ENCODE peak calls at places on chromosome 21, in ten cellular contexts. J is transverse colon, U is cardiac muscle cell, S is astrocyte of the spinal cord, R is Caco-2, C is AG10803, X is GM12865, G is tibial nerve, K is colonic mucosa, L is cardiac fibroblast. E is an unnamed sample.
A peak's percentile ranks its signal among the peaks of the same experiment; 100 is the strongest.

GRCh38 chr21:43311303-43311817 is 115.6 kb downstream of the SIK1 start:
- DNase-seq in S (no peak), X (no peak), K (peak; percentile 82), J (peak; percentile 80), U (no peak), R (peak; percentile 79), L (no peak), C (no peak), G (no peak), E (no peak)

GRCh38 chr21:46124926-46125845 is 27.3 kb downstream of the COL6A2 start:
- DNase-seq in X (no peak), L (no peak), G (peak; percentile 12), J (peak; percentile 6), K (no peak), U (no peak), C (no peak), S (no peak), R (no peak), E (peak; percentile 39)

GRCh38 chr21:36504067-36505058 is 24.4 kb upstream of the CLDN14 start:
- DNase-seq in S (peak; percentile 60), C (peak; percentile 58), K (peak; percentile 48), U (peak; percentile 68), J (peak; percentile 18), L (peak; percentile 81), X (peak; percentile 78), G (no peak), R (peak; percentile 41), E (no peak)

GRCh38 chr21:23861908-23862504 is 1745.3 kb downstream of the MRPL39 start:
- DNase-seq in S (no peak), C (no peak), K (no peak), R (no peak), J (no peak), G (no peak), L (no peak), X (no peak), U (no peak), E (no peak)

GRCh38 chr21:45923146-45923545 is 58.4 kb upstream of the COL6A1 start:
- DNase-seq in G (peak; percentile 59), U (peak; percentile 83), K (peak; percentile 47), S (peak; percentile 82), R (peak; percentile 9), J (peak; percentile 46), L (peak; percentile 83), X (no peak), C (peak; percentile 77), E (no peak)

GRCh38 chr21:42193131-42193671 is 25.7 kb upstream of the ABCG1 start:
- DNase-seq in C (no peak), G (no peak), J (no peak), X (no peak), R (no peak), L (peak; percentile 82), K (peak; percentile 17), U (peak; percentile 40), S (peak; percentile 69), E (no peak)

GRCh38 chr21:43304621-43305335 is 122.2 kb downstream of the SIK1 start:
- DNase-seq in R (no peak), X (no peak), L (no peak), C (no peak), G (no peak), J (no peak), K (no peak), S (no peak), U (no peak), E (no peak)

GRCh38 chr21:36691539-36692124 is 7.3 kb upstream of the SIM2 start:
- DNase-seq in X (no peak), R (no peak), L (no peak), K (no peak), C (no peak), S (no peak), U (no peak), J (no peak), G (no peak), E (no peak)

GRCh38 chr21:38820471-38821239 is 14.9 kb downstream of the ETS2 start:
- DNase-seq in X (no peak), L (no peak), C (peak; percentile 32), R (no peak), U (no peak), K (peak; percentile 56), G (no peak), J (peak; percentile 75), S (no peak), E (peak; percentile 92)

GRCh38 chr21:46627726-46628125 is 7.7 kb upstream of the PRMT2 start:
- DNase-seq in U (no peak), C (no peak), X (no peak), R (no peak), L (no peak), G (no peak), J (no peak), K (no peak), S (no peak), E (no peak)

GRCh38 chr21:42694751-42695150 is 41.3 kb downstream of the PDE9A start:
- DNase-seq in L (no peak), U (no peak), R (no peak), S (no peak), J (no peak), G (no peak), X (no peak), C (no peak), K (no peak), E (no peak)

GRCh38 chr21:40208960-40209359 is 341.7 kb downstream of the PCP4 start:
- DNase-seq in R (no peak), C (no peak), J (no peak), X (no peak), S (no peak), K (no peak), U (no peak), L (no peak), G (no peak), E (no peak)

GRCh38 chr21:29145354-29145782 is 14.9 kb downstream of the MAP3K7CL start:
- DNase-seq in C (peak; percentile 89), S (peak; percentile 92), K (no peak), R (no peak), X (no peak), J (no peak), U (peak; percentile 89), G (no peak), L (peak; percentile 96), E (no peak)

GRCh38 chr21:33884361-33885157 is 31.0 kb downstream of the ATP5PO start:
- DNase-seq in L (peak; percentile 6), K (no peak), C (peak; percentile 96), S (peak; percentile 47), J (no peak), R (no peak), G (no peak), U (peak; percentile 56), X (no peak), E (no peak)

GRCh38 chr21:40120944-40121575 is 253.8 kb downstream of the PCP4 start:
- DNase-seq in C (peak; percentile 8), S (peak; percentile 33), L (peak; percentile 31), K (no peak), R (peak; percentile 14), X (no peak), J (no peak), G (no peak), U (peak; percentile 4), E (no peak)

GRCh38 chr21:14678987-14679574 is 133.0 kb upstream of the SAMSN1 start:
- DNase-seq in X (no peak), G (no peak), C (no peak), S (no peak), J (peak; percentile 43), K (peak; percentile 68), R (no peak), L (no peak), U (no peak), E (no peak)

GRCh38 chr21:27681038-27681437 is 714.1 kb upstream of the ADAMTS5 start:
- DNase-seq in U (no peak), R (no peak), S (no peak), X (no peak), K (no peak), L (peak; percentile 63), J (no peak), C (peak; percentile 57), G (no peak), E (no peak)

GRCh38 chr21:42524341-42525227 is 10.9 kb downstream of the SLC37A1 start:
- DNase-seq in R (no peak), K (peak; percentile 79), U (no peak), C (peak; percentile 54), J (peak; percentile 81), G (peak; percentile 69), X (peak; percentile 90), L (peak; percentile 60), S (peak; percentile 76), E (peak; percentile 65)

GRCh38 chr21:41431788-41432548 is 5.9 kb downstream of the MX1 start:
- DNase-seq in J (peak; percentile 61), U (no peak), K (no peak), X (peak; percentile 73), L (no peak), C (no peak), G (no peak), S (no peak), R (no peak), E (no peak)

GRCh38 chr21:37746849-37747248 is 169.4 kb downstream of the KCNJ6 start:
- DNase-seq in G (no peak), X (no peak), R (no peak), U (no peak), J (no peak), L (no peak), K (no peak), C (no peak), S (no peak), E (no peak)
- TF ChIP-seq CTCF in G (no peak), X (no peak), R (no peak), U (peak; percentile 10), J (no peak), L (no peak), K (no peak), C (peak; percentile 10), S (peak; percentile 14), E (no peak)

GRCh38 chr21:35368326-35368725 is 319.2 kb upstream of the RUNX1 start:
- DNase-seq in J (no peak), C (no peak), G (no peak), X (no peak), S (no peak), K (no peak), R (no peak), U (no peak), L (no peak), E (no peak)
- TF ChIP-seq CTCF in J (no peak), C (no peak), G (no peak), X (no peak), S (no peak), K (no peak), R (no peak), U (no peak), L (no peak), E (no peak)

GRCh38 chr21:32414579-32415358 is 2.3 kb downstream of the EVA1C start:
- DNase-seq in S (peak; percentile 67), L (peak; percentile 73), J (no peak), X (no peak), G (no peak), K (no peak), C (no peak), R (no peak), U (peak; percentile 55), E (no peak)
- TF ChIP-seq CTCF in S (peak; percentile 53), L (peak; percentile 58), J (no peak), X (no peak), G (peak; percentile 50), K (no peak), C (peak; percentile 62), R (no peak), U (peak; percentile 45), E (no peak)

DNA sequence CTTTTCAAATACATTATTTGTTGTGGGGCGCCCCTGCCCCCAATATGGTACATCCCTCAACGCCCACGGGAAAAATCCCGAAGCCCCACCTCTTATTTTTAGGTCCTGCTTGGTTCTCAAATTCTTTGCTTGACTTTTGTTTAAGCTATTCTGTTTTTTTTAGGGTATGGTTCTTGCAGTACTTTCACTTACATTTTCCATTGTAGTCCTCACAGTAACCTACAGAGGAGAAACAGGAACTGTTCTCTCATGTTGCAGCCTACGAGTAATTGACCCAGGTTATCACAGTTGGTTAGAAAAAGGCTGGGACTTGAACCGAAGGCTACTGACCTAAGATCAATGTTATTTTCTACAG is 699 bp upstream of the C21orf91 start:
- DNase-seq in K (no peak), X (peak; percentile 87), U (no peak), G (peak; percentile 23), L (no peak), C (no peak), R (no peak), S (no peak), J (no peak), E (peak; percentile 46)
- TF ChIP-seq CTCF in K (no peak), X (no peak), U (no peak), G (no peak), L (no peak), C (no peak), R (no peak), S (no peak), J (no peak), E (no peak)

E was measured in CD14-positive monocyte.